ENCODE peak calls at places on chromosome X, in four cellular contexts. I, N, V and E are unnamed samples.

GRCh38 chrX:115494133-115494532 is 66.8 kb upstream of the PLS3 start:
- DNase-seq in N (no peak), I (no peak), V (no peak), E (no peak)

GRCh38 chrX:131032646-131033230 is 25.4 kb upstream of the ARHGAP36 start:
- DNase-seq in V (no peak), N (no peak), I (no peak), E (no peak)

GRCh38 chrX:124960454-124960853 is 359.2 kb upstream of the TEX13C start:
- DNase-seq in V (no peak), N (no peak), I (no peak), E (no peak)

GRCh38 chrX:120791013-120791643 is 84.5 kb downstream of the CT47B1 start:
- DNase-seq in V (no peak), I (no peak), N (no peak), E (no peak)

GRCh38 chrX:23659339-23659738 is 8.0 kb upstream of the PRDX4 start:
- DNase-seq in V (no peak), N (no peak), I (no peak), E (no peak)

GRCh38 chrX:25049347-25049746 is 33.6 kb upstream of the ARX start:
- DNase-seq in N (no peak), I (no peak), V (peak), E (no peak)

GRCh38 chrX:48509619-48510018 is 827 bp downstream of the PORCN start:
- DNase-seq in N (no peak), I (no peak), V (no peak), E (no peak)

GRCh38 chrX:16786791-16787735 is 797 bp downstream of the TXLNG start:
- DNase-seq in N (peak), V (no peak), I (no peak), E (peak)

GRCh38 chrX:138763761-138764160 is 52.2 kb upstream of the FGF13 start:
- DNase-seq in V (no peak), I (no peak), N (no peak), E (no peak)

GRCh38 chrX:72123471-72124185 is 8.1 kb downstream of the RTL5 start:
- DNase-seq in I (no peak), V (peak), N (no peak), E (no peak)
- TF ChIP-seq SPI1 in I (no peak), V (no peak), N (no peak), E (no peak)

DNA sequence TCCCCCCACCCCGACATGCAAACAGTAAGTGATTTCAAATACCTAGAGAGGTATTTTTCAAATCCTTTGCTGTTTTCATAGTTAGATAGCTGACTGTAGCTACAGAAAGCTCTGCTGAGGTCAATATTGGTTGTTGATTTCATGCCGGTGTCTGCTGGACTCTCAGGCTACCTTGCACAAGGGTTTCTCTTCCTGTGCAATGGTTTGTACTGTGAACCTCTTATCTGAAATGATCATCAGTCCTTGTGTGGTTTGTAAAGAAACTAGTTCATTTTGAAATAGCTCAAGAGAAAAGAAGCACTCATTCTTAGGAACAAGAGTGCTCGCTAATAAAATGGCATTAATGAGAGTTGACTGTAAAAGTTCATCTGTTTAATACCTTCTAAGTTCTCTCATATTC is 2.1 kb downstream of the MTM1 start:
- DNase-seq in I (no peak), V (peak), N (no peak), E (no peak)
- TF ChIP-seq POLR2AphosphoS5 in I (no peak), V (no peak), N (no peak), E (no peak)

DNA sequence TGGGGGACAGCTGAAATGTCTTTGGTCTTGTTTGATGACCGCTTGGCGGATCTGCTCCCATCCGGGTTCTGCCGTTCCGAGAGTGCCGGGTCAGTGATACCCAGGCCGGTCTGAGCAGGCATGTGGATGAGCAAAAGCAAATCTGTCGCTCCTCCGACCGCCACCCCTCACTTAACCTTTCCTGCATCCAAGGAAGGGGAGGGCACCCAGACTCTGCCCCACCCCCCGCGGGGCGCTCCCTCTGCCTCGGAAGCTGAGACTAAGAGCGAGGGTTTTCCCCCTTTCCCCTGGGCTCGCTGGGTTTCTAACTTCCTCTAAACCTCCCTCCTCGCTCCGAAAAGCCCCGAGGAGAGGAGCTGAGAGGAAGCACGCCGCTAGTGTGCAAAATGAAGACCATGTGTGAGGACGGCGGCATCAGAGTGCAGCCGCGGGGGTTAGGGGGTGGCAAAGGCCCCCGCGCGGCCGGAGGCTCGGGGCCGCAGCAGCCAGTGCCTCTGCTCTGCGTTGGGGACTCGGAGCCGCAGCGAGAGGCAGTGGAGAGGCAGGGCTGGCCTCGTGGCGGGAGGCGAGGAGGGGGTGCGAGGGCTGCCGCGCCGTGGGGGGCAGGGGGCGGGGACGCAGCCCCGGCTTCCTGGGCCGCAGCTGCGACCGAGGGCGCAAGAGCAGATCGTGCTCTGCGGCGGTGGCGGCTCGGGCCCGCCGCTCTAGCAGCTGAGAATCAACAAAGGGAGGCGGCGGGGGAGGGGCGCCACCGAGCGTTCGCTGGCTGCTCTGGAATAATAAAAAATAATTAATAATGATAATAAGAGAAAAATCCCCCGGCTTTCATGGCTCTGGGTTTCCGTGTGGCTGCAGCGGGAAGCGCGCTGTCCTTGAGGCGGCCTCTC is 55.8 kb upstream of the BCOR start:
- DNase-seq in V (peak), N (peak), I (no peak), E (no peak)
- TF ChIP-seq SPI1 in V (peak), N (no peak), I (peak), E (no peak)

GRCh38 chrX:100745806-100746537 is 14.1 kb upstream of the SYTL4 start:
- DNase-seq in V (no peak), N (no peak), I (no peak), E (no peak)
- TF ChIP-seq POLR2AphosphoS5 in V (no peak), N (no peak), I (no peak), E (no peak)

DNA sequence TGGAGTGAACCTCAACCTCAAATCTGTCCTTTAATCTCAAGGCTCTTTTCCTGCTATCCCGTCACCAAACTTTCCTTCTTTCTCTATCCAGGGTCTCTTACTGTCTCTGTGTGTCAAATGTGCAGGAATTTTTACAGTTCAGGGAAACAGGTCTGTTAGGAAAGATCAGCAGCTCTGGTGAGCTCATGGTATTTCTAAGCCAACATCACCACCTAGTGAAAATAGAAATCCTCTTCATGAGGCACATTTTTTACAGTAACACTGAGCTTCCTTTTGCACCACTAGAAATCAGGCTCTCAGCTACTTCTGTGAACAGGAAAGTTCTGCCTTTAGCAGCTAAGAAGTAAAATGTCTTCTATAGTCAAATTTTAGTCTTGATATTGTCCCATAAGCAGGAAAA is 39.6 kb downstream of the NUDT11 start:
- DNase-seq in I (no peak), N (no peak), V (no peak), E (no peak)
- TF ChIP-seq SPI1 in I (no peak), N (no peak), V (no peak), E (no peak)

DNA sequence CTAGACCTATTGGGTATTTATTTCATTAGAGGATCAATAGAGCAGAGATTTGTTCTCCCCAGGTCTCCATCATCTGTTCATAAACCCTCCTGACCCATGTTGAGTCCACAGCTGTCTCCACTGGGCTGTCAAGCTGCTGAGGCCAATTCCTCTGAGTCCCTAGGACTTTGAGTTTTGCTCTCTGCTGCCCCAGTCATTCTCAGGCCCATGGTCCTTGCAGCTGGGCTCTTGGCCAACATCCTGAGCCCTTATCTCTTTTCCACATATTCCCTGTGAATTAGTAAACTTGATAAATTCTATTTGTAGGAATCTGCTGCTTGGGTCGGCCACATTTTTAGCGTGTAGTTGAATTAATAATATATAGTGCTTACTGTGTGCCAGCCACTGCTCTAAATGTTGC is 41.9 kb downstream of the FHL1 start:
- DNase-seq in N (no peak), V (no peak), I (no peak), E (no peak)
- TF ChIP-seq POLR2AphosphoS5 in N (no peak), V (no peak), I (no peak), E (no peak)

DNA sequence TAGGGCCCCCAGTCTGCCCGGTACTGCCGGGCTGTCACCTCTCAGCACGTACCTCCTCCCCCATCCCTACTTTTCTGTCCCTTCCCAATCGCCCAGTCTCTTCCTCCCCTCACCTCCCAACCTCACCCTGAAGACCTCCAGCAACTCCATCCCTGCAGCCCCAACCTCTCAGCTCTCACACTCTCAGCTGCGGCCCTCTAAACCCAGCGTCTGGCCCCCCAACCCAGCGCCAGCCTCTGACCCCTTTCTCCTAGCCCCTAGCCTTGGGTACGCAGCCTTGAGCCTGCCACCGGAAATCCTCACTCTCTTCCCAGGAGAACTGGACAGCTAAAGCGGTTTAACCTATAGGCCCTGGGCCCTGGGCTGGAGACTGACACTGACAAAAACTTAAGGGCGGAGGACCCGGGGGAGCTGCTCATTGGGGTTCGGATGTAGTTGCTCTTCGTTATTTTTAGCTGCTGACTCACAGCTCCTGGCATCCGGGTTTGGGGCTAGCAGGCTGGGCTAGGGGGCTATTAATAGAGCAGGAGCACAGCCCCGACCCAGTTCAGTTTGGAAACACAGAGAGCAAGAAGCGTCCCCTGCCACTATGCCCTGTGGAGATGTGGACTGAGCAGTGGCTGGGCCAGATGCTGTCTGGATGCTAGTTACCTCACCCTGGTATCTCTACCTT is 9.6 kb upstream of the DLG3 start:
- DNase-seq in N (no peak), I (no peak), V (no peak), E (no peak)
- TF ChIP-seq SPI1 in N (no peak), I (no peak), V (no peak), E (no peak)

DNA sequence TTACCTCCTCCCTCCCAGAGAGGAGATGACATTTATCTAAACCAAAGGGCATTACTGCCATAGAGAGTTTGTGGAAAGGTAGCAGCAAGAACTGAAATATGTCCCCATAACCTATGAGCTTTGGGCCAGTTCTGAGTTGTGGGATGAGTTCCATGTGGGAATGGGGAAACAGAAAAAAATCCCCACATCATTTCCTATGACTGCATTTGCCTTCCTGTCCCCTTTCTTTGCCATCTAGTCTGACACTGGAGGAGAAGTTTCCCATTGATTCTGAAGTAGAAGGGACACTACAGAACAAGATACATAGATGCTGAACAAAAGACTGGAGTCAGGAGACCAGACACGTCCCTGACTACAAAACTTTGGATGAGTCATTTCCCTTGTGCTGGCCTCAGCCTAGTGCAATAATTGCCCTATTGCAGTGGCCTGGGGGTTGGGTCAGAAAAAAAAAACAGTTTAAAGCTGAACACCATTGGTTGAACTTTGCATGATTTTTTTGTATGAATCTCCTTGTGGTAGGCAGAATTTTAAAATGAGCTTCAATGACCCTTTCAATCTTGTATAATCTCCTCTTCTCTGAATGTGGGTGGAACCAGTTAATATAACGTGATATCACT is 22.1 kb downstream of the BEX3 start:
- DNase-seq in I (no peak), V (no peak), N (peak), E (no peak)
- TF ChIP-seq POLR2AphosphoS5 in I (no peak), V (no peak), N (no peak), E (no peak)